ENCODE peak calls at places on chromosome 1, in four cellular contexts. L, D, C and H are unnamed samples. For H3K4me1 and H3K9me3, the result is how much of the 10 kb centered on the place peaks cover.

GRCh38 chr1:231923461-231924132 is 297.0 kb downstream of the DISC1 start:
- DNase-seq in L (no peak), D (no peak), C (no peak), H (no peak)

GRCh38 chr1:6180578-6181311 is 624 bp upstream of the CHD5 start:
- DNase-seq in L (no peak), D (no peak), C (no peak), H (no peak)

GRCh38 chr1:245153645-245154428 is 948 bp upstream of the KIF26B start:
- DNase-seq in L (no peak), D (no peak), C (peak), H (no peak)

GRCh38 chr1:84253041-84253440 is 48.5 kb upstream of the SAMD13 start:
- DNase-seq in L (no peak), D (no peak), C (no peak), H (no peak)

GRCh38 chr1:224592636-224593579 is 23.2 kb upstream of the CNIH3 start:
- DNase-seq in L (no peak), D (peak), C (no peak), H (no peak)

GRCh38 chr1:29362116-29362515 is 125.8 kb downstream of the PTPRU start:
- DNase-seq in L (no peak), D (no peak), C (no peak), H (peak)

GRCh38 chr1:8431028-8431427 is 113.1 kb downstream of the SLC45A1 start:
- DNase-seq in L (no peak), D (no peak), C (no peak), H (no peak)

GRCh38 chr1:206010101-206010500 is 6.9 kb upstream of the RAB7B start:
- DNase-seq in L (no peak), D (no peak), C (no peak), H (no peak)

GRCh38 chr1:27607239-27607804 is 3.4 kb upstream of the AHDC1 start:
- DNase-seq in L (no peak), D (no peak), C (peak), H (no peak)

GRCh38 chr1:113380075-113380474 is 10.2 kb upstream of the MAGI3 start:
- DNase-seq in L (no peak), D (no peak), C (no peak), H (no peak)

GRCh38 chr1:56065729-56066128 is 513.6 kb downstream of the PLPP3 start:
- DNase-seq in L (no peak), D (no peak), C (no peak), H (no peak)

GRCh38 chr1:11842154-11843041 is 5.2 kb downstream of the NPPA start:
- DNase-seq in L (no peak), D (no peak), C (no peak), H (no peak)

GRCh38 chr1:60298290-60298689 is 224.7 kb upstream of the C1orf87 start:
- DNase-seq in L (no peak), D (no peak), C (no peak), H (no peak)

GRCh38 chr1:50213505-50213904 is 104.8 kb downstream of the ELAVL4 start:
- DNase-seq in L (no peak), D (no peak), C (no peak), H (no peak)
- H3K4me1 ChIP-seq in L (under half), D (under half), C (under half), H (under half)

GRCh38 chr1:46539968-46540367 is 11.5 kb downstream of the KNCN start:
- DNase-seq in L (no peak), D (no peak), C (no peak), H (no peak)
- H3K9me3 ChIP-seq in L (under half), D (under half), C (under half), H (under half)

GRCh38 chr1:176609556-176610408 is 146.8 kb downstream of the PAPPA2 start:
- DNase-seq in L (no peak), D (no peak), C (no peak), H (no peak)
- H3K4me3 ChIP-seq in L (no peak), D (no peak), C (no peak), H (no peak)

GRCh38 chr1:180233191-180234011 is 3.3 kb downstream of the LHX4 start:
- DNase-seq in L (no peak), D (no peak), C (no peak), H (no peak)
- H3K4me1 ChIP-seq in L (under half), D (under half), C (under half), H (under half)